ENCODE peak calls at places on chromosomes 7 and 10, in five cellular contexts. One of them, this sample, is unnamed.

GRCh38 chr7:51366930-51367613 is 50.5 kb upstream of the COBL start:
- DNase-seq in HEK293T: peak
- DNase-seq in HepG2: peak
- DNase-seq in GM12878: no peak
- DNase-seq in K562: peak
- DNase-seq in this sample: peak

GRCh38 chr10:112677689-112678088 is 230.7 kb downstream of the VTI1A start:
- DNase-seq in HEK293T: no peak
- DNase-seq in HepG2: no peak
- DNase-seq in GM12878: no peak
- DNase-seq in K562: peak
- DNase-seq in this sample: peak

GRCh38 chr7:13414661-13415105 is 574.8 kb downstream of the ETV1 start:
- DNase-seq in HEK293T: no peak
- DNase-seq in HepG2: no peak
- DNase-seq in GM12878: no peak
- DNase-seq in K562: no peak
- DNase-seq in this sample: no peak

GRCh38 chr7:47652591-47652990 is 70.7 kb upstream of the TNS3 start:
- DNase-seq in HEK293T: no peak
- DNase-seq in HepG2: no peak
- DNase-seq in GM12878: no peak
- DNase-seq in K562: no peak
- DNase-seq in this sample: no peak

GRCh38 chr10:111999915-112000302 is 183.7 kb downstream of the GPAM start:
- DNase-seq in HEK293T: no peak
- DNase-seq in HepG2: no peak
- DNase-seq in GM12878: no peak
- DNase-seq in K562: no peak
- DNase-seq in this sample: no peak

GRCh38 chr7:86760236-86760635 is 116.5 kb downstream of the GRM3 start:
- DNase-seq in HEK293T: no peak
- DNase-seq in HepG2: no peak
- DNase-seq in GM12878: no peak
- DNase-seq in K562: no peak
- DNase-seq in this sample: no peak

GRCh38 chr7:100372694-100373093 is 593 bp upstream of the PILRA start:
- DNase-seq in HEK293T: no peak
- DNase-seq in HepG2: no peak
- DNase-seq in GM12878: no peak
- DNase-seq in K562: no peak
- DNase-seq in this sample: no peak

GRCh38 chr7:100865971-100866720 is 1.0 kb upstream of the TRIP6 start:
- DNase-seq in HEK293T: no peak
- DNase-seq in HepG2: no peak
- DNase-seq in GM12878: no peak
- DNase-seq in K562: no peak
- DNase-seq in this sample: peak

GRCh38 chr7:157693521-157694388 is 357.0 kb downstream of the DNAJB6 start:
- DNase-seq in HEK293T: no peak
- DNase-seq in HepG2: no peak
- DNase-seq in GM12878: no peak
- DNase-seq in K562: no peak
- DNase-seq in this sample: peak

GRCh38 chr7:132250480-132251326 is 325.6 kb downstream of the PLXNA4 start:
- DNase-seq in HEK293T: no peak
- DNase-seq in HepG2: peak
- DNase-seq in GM12878: no peak
- DNase-seq in K562: no peak
- DNase-seq in this sample: no peak

GRCh38 chr10:100057948-100058347 is 23.7 kb downstream of the CPN1 start:
- DNase-seq in HEK293T: no peak
- DNase-seq in HepG2: no peak
- DNase-seq in GM12878: no peak
- DNase-seq in K562: no peak
- DNase-seq in this sample: no peak

GRCh38 chr7:94453898-94454297 is 55.7 kb upstream of the CASD1 start:
- DNase-seq in HEK293T: no peak
- DNase-seq in HepG2: no peak
- DNase-seq in GM12878: no peak
- DNase-seq in K562: no peak
- DNase-seq in this sample: no peak

GRCh38 chr10:3465406-3465891 is 292.9 kb upstream of the PITRM1 start:
- DNase-seq in HEK293T: no peak
- DNase-seq in HepG2: no peak
- DNase-seq in GM12878: no peak
- DNase-seq in K562: no peak
- DNase-seq in this sample: no peak

GRCh38 chr10:120513307-120513706 is 56.3 kb downstream of the PLPP4 start:
- DNase-seq in HEK293T: no peak
- DNase-seq in HepG2: no peak
- DNase-seq in GM12878: no peak
- DNase-seq in K562: no peak
- DNase-seq in this sample: no peak

GRCh38 chr7:8063706-8064297 is 95.2 kb downstream of the GLCCI1 start:
- DNase-seq in HEK293T: no peak
- DNase-seq in HepG2: no peak
- DNase-seq in GM12878: no peak
- DNase-seq in K562: no peak
- DNase-seq in this sample: no peak

GRCh38 chr10:110643670-110644597 is at the start of gene RBM20:
- DNase-seq in HEK293T: peak
- DNase-seq in HepG2: no peak
- DNase-seq in GM12878: no peak
- DNase-seq in K562: peak
- DNase-seq in this sample: peak

GRCh38 chr10:71059059-71059818 is 153.1 kb upstream of the UNC5B start:
- DNase-seq in HEK293T: no peak
- DNase-seq in HepG2: no peak
- DNase-seq in GM12878: no peak
- DNase-seq in K562: no peak
- DNase-seq in this sample: no peak

GRCh38 chr7:118218413-118219156 is 5.9 kb upstream of the ANKRD7 start:
- DNase-seq in HEK293T: no peak
- DNase-seq in HepG2: no peak
- DNase-seq in GM12878: no peak
- DNase-seq in K562: no peak
- DNase-seq in this sample: no peak

GRCh38 chr10:9268176-9268575 is 1213.7 kb downstream of the GATA3 start:
- DNase-seq in HEK293T: no peak
- DNase-seq in HepG2: no peak
- DNase-seq in GM12878: no peak
- DNase-seq in K562: no peak
- DNase-seq in this sample: no peak

DNA sequence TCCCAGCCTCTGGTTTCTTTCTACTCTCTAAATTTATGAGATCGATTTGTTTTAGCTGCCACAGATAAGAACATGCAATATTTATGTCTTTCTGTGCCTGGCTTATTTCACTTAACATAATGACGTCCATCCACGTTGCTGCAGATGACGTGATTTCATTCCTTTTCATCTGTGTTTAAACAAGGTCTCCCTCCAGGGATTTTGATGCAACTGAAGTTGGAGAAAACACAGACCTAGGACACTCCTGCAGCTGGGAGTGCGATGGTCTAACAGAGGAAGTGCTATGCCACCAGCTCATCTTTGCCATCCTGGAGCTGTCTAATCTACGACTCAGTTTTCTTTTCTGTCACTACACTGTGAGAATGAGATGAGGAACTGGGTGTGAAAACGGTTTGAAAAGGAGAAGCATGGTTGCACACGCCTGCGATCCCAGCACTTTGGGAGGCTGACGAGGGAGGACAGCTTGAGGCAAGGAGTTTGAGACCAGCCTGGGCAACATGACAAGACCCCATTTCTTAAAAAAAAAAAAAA is 1.5 kb upstream of the KCTD7 start:
- DNase-seq in HEK293T: no peak
- DNase-seq in HepG2: no peak
- DNase-seq in GM12878: no peak
- DNase-seq in K562: no peak
- DNase-seq in this sample: peak
- TF ChIP-seq FOXM1 in HEK293T: no peak
- TF ChIP-seq FOXM1 in HepG2: no peak
- TF ChIP-seq FOXM1 in GM12878: no peak
- TF ChIP-seq FOXM1 in K562: no peak
- TF ChIP-seq FOXM1 in this sample: no peak

DNA sequence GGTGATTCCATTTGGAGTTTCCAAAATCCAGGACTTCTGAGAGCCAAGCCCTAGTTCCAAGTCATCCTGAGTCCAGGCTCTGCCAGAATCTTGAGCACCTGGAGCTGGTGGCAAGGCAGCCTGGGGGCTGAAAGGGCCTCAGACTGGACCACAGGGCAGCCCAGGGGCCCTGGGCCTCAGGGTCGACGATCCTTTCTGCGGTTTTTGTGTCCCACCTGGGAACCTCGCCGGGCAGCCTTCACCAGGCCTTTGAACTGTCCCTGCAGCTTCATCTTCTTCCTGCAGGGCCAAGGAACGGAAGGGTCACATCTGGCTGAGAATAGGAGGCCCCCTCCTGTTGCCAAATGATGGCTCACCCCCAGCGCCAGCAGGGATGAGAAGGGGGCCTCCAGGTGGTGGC is 22.4 kb upstream of the FRAT2 start:
- DNase-seq in HEK293T: no peak
- DNase-seq in HepG2: no peak
- DNase-seq in GM12878: no peak
- DNase-seq in K562: no peak
- DNase-seq in this sample: no peak
- TF ChIP-seq FOXM1 in HEK293T: no peak
- TF ChIP-seq FOXM1 in HepG2: no peak
- TF ChIP-seq FOXM1 in GM12878: no peak
- TF ChIP-seq FOXM1 in K562: no peak
- TF ChIP-seq FOXM1 in this sample: no peak

DNA sequence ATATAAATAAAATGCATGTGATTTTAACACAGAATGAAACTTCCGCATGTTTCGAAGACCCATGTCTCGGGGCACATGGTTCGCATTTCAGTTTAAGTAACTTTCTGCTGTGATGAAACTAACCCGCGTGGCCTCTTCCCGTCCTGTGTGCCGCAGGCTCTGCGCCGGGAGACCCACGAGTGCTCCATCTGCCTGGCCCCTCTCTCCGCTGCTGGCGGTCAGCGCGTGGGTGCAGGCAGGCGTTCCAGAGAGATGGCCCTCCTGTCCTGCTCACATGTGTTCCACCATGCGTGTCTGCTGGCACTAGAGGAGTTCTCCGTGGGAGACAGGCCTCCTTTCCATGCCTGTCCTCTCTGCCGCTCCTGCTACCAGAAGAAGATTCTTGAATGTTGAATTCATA is 35.7 kb downstream of the RNF32 start:
- DNase-seq in HEK293T: no peak
- DNase-seq in HepG2: no peak
- DNase-seq in GM12878: no peak
- DNase-seq in K562: no peak
- DNase-seq in this sample: no peak
- TF ChIP-seq FOXM1 in HEK293T: no peak
- TF ChIP-seq FOXM1 in HepG2: no peak
- TF ChIP-seq FOXM1 in GM12878: no peak
- TF ChIP-seq FOXM1 in K562: no peak
- TF ChIP-seq FOXM1 in this sample: no peak

DNA sequence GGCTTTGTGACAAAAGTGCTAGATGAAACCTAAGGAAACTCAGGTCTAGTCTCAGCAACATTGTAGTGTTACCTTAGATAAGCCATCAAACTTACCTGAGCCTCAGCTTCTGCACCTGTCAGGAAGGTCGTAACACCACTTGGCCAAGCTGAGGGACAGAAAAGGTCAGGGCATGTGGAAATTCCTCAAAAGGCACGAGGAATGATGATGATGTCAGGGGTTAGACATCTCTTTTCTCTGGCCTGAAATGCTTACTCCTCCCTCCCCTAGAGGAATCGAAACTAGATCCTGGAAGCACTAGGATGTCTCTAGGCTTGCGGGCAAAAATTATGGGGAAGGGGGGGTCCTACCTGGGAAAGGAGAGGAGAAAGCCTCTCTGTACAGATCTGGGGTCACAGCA is 115.5 kb downstream of the RPS24 start:
- DNase-seq in HEK293T: no peak
- DNase-seq in HepG2: no peak
- DNase-seq in GM12878: no peak
- DNase-seq in K562: no peak
- DNase-seq in this sample: no peak
- TF ChIP-seq FOXM1 in HEK293T: no peak
- TF ChIP-seq FOXM1 in HepG2: no peak
- TF ChIP-seq FOXM1 in GM12878: no peak
- TF ChIP-seq FOXM1 in K562: no peak
- TF ChIP-seq FOXM1 in this sample: no peak

GRCh38 chr7:151131622-151132293 is 35.7 kb downstream of the GBX1 start:
- DNase-seq in HEK293T: no peak
- DNase-seq in HepG2: no peak
- DNase-seq in GM12878: no peak
- DNase-seq in K562: no peak
- DNase-seq in this sample: peak
- TF ChIP-seq FOXM1 in HEK293T: no peak
- TF ChIP-seq FOXM1 in HepG2: no peak
- TF ChIP-seq FOXM1 in GM12878: no peak
- TF ChIP-seq FOXM1 in K562: no peak
- TF ChIP-seq FOXM1 in this sample: no peak

GRCh38 chr7:26422761-26423160 is 131.1 kb downstream of the SNX10 start:
- DNase-seq in HEK293T: no peak
- DNase-seq in HepG2: no peak
- DNase-seq in GM12878: no peak
- DNase-seq in K562: no peak
- DNase-seq in this sample: no peak

GRCh38 chr7:26423436-26423835 is 131.8 kb downstream of the SNX10 start:
- DNase-seq in HEK293T: no peak
- DNase-seq in HepG2: no peak
- DNase-seq in GM12878: no peak
- DNase-seq in K562: no peak
- DNase-seq in this sample: no peak

GRCh38 chr7:26429168-26429567 is 137.5 kb downstream of the SNX10 start:
- DNase-seq in HEK293T: no peak
- DNase-seq in HepG2: no peak
- DNase-seq in GM12878: no peak
- DNase-seq in K562: no peak
- DNase-seq in this sample: no peak

GRCh38 chr7:26426096-26426495 is 134.4 kb downstream of the SNX10 start:
- DNase-seq in HEK293T: no peak
- DNase-seq in HepG2: no peak
- DNase-seq in GM12878: no peak
- DNase-seq in K562: no peak
- DNase-seq in this sample: no peak

GRCh38 chr7:26428571-26428970 is 136.9 kb downstream of the SNX10 start:
- DNase-seq in HEK293T: no peak
- DNase-seq in HepG2: no peak
- DNase-seq in GM12878: no peak
- DNase-seq in K562: no peak
- DNase-seq in this sample: no peak
- TF ChIP-seq FOXM1 in HEK293T: no peak
- TF ChIP-seq FOXM1 in HepG2: no peak
- TF ChIP-seq FOXM1 in GM12878: no peak
- TF ChIP-seq FOXM1 in K562: no peak
- TF ChIP-seq FOXM1 in this sample: no peak